ENCODE peak calls at places on chromosome 11, in four cellular contexts. One of them, this sample, is unnamed.

GRCh38 chr11:299951-300735 is 817 bp upstream of the IFITM5 start:
- DNase-seq in keratinocyte: no peak
- DNase-seq in small intestine: no peak
- DNase-seq in Caco-2: no peak
- DNase-seq in this sample: no peak

GRCh38 chr11:975824-976223 is 50.2 kb downstream of the AP2A2 start:
- DNase-seq in keratinocyte: no peak
- DNase-seq in small intestine: no peak
- DNase-seq in Caco-2: peak; percentile 48
- DNase-seq in this sample: peak; percentile 24

GRCh38 chr11:83827940-83828554 is 541.9 kb upstream of the CCDC90B start:
- DNase-seq in keratinocyte: no peak
- DNase-seq in small intestine: peak; percentile 10
- DNase-seq in Caco-2: peak; percentile 54
- DNase-seq in this sample: peak; percentile 29

GRCh38 chr11:2533642-2534115 is 88.9 kb downstream of the KCNQ1 start:
- DNase-seq in keratinocyte: peak; percentile 45
- DNase-seq in small intestine: peak; percentile 18
- DNase-seq in Caco-2: peak; percentile 67
- DNase-seq in this sample: peak; percentile 93

GRCh38 chr11:67369801-67370284 is 3.6 kb downstream of the CLCF1 start:
- DNase-seq in keratinocyte: no peak
- DNase-seq in small intestine: no peak
- DNase-seq in Caco-2: no peak
- DNase-seq in this sample: no peak

GRCh38 chr11:24312464-24313238 is 184.2 kb upstream of the LUZP2 start:
- DNase-seq in keratinocyte: no peak
- DNase-seq in small intestine: no peak
- DNase-seq in Caco-2: no peak
- DNase-seq in this sample: peak; percentile 42

GRCh38 chr11:12280838-12281565 is 96.4 kb upstream of the PARVA start:
- DNase-seq in keratinocyte: no peak
- DNase-seq in small intestine: no peak
- DNase-seq in Caco-2: no peak
- DNase-seq in this sample: no peak

GRCh38 chr11:27158763-27159679 is 118.4 kb downstream of the BBOX1 start:
- DNase-seq in keratinocyte: peak; percentile 19
- DNase-seq in small intestine: peak; percentile 70
- DNase-seq in Caco-2: peak; percentile 63
- DNase-seq in this sample: peak; percentile 76

GRCh38 chr11:111417011-111417765 is 38.1 kb upstream of the POU2AF1 start:
- DNase-seq in keratinocyte: no peak
- DNase-seq in small intestine: no peak
- DNase-seq in Caco-2: no peak
- DNase-seq in this sample: no peak

GRCh38 chr11:111694851-111695250 is 71.3 kb downstream of the PPP2R1B start:
- DNase-seq in keratinocyte: no peak
- DNase-seq in small intestine: peak; percentile 2
- DNase-seq in Caco-2: no peak
- DNase-seq in this sample: peak; percentile 82

GRCh38 chr11:128908391-128909246 is 17.5 kb downstream of the KCNJ5 start:
- DNase-seq in keratinocyte: no peak
- DNase-seq in small intestine: peak; percentile 73
- DNase-seq in Caco-2: no peak
- DNase-seq in this sample: peak; percentile 81

GRCh38 chr11:119491753-119492455 is 68.9 kb upstream of the THY1 start:
- DNase-seq in keratinocyte: no peak
- DNase-seq in small intestine: no peak
- DNase-seq in Caco-2: peak; percentile 47
- DNase-seq in this sample: no peak

GRCh38 chr11:41394562-41395160 is 64.8 kb downstream of the LRRC4C start:
- DNase-seq in keratinocyte: no peak
- DNase-seq in small intestine: no peak
- DNase-seq in Caco-2: no peak
- DNase-seq in this sample: no peak

GRCh38 chr11:1014276-1014675 is 22.2 kb downstream of the MUC6 start:
- DNase-seq in keratinocyte: no peak
- DNase-seq in small intestine: no peak
- DNase-seq in Caco-2: no peak
- DNase-seq in this sample: no peak

GRCh38 chr11:17384002-17384511 is 4.4 kb downstream of the KCNJ11 start:
- DNase-seq in keratinocyte: peak; percentile 42
- DNase-seq in small intestine: peak; percentile 83
- DNase-seq in Caco-2: peak; percentile 82
- DNase-seq in this sample: peak; percentile 46

GRCh38 chr11:93476796-93477195 is 66.4 kb downstream of the SMCO4 start:
- DNase-seq in keratinocyte: peak; percentile 58
- DNase-seq in small intestine: no peak
- DNase-seq in Caco-2: no peak
- DNase-seq in this sample: no peak

GRCh38 chr11:94781822-94782221 is 13.7 kb downstream of the AMOTL1 start:
- DNase-seq in keratinocyte: no peak
- DNase-seq in small intestine: no peak
- DNase-seq in Caco-2: no peak
- DNase-seq in this sample: no peak

GRCh38 chr11:63761173-63761572 is 7.4 kb downstream of the ZFTA start:
- DNase-seq in keratinocyte: no peak
- DNase-seq in small intestine: no peak
- DNase-seq in Caco-2: no peak
- DNase-seq in this sample: no peak

GRCh38 chr11:123573291-123573690 is 81.1 kb downstream of the SCN3B start:
- DNase-seq in keratinocyte: no peak
- DNase-seq in small intestine: no peak
- DNase-seq in Caco-2: no peak
- DNase-seq in this sample: no peak

GRCh38 chr11:126328938-126329643 is 25.2 kb downstream of the DCPS start:
- DNase-seq in keratinocyte: no peak
- DNase-seq in small intestine: no peak
- DNase-seq in Caco-2: no peak
- DNase-seq in this sample: no peak

GRCh38 chr11:116790167-116791001 is 1.3 kb downstream of the APOA5 start:
- DNase-seq in keratinocyte: no peak
- DNase-seq in small intestine: no peak
- DNase-seq in Caco-2: no peak
- DNase-seq in this sample: no peak

GRCh38 chr11:68328374-68329091 is 16.1 kb downstream of the LRP5 start:
- DNase-seq in keratinocyte: no peak
- DNase-seq in small intestine: peak; percentile 58
- DNase-seq in Caco-2: no peak
- DNase-seq in this sample: peak; percentile 80

GRCh38 chr11:35746356-35747153 is 84.0 kb downstream of the TRIM44 start:
- DNase-seq in keratinocyte: no peak
- DNase-seq in small intestine: no peak
- DNase-seq in Caco-2: no peak
- DNase-seq in this sample: no peak

GRCh38 chr11:20109731-20110445 is 50.4 kb downstream of the DBX1 start:
- DNase-seq in keratinocyte: no peak
- DNase-seq in small intestine: no peak
- DNase-seq in Caco-2: no peak
- DNase-seq in this sample: peak; percentile 10

GRCh38 chr11:34065505-34066203 is 14.1 kb downstream of the CAPRIN1 start:
- DNase-seq in keratinocyte: no peak
- DNase-seq in small intestine: no peak
- DNase-seq in Caco-2: peak; percentile 36
- DNase-seq in this sample: no peak

This sample was measured in HT1080.